ENCODE peak calls at places on chromosomes 13 and 19, in five cellular contexts. C, V, E, H and M are unnamed samples.

GRCh38 chr13:72163671-72164070 is 296.7 kb upstream of the DACH1 start:
- DNase-seq in E (no peak), C (no peak), H (no peak), V (no peak), M (no peak)

GRCh38 chr19:30999726-31000125 is 349.5 kb downstream of the TSHZ3 start:
- DNase-seq in E (peak; percentile 28), H (no peak), C (no peak), V (no peak), M (no peak)

GRCh38 chr19:1829958-1830357 is 17.9 kb upstream of the ATP8B3 start:
- DNase-seq in C (no peak), E (no peak), H (no peak), V (no peak), M (no peak)

GRCh38 chr19:49205114-49205513 is 47.5 kb downstream of the TRPM4 start:
- DNase-seq in V (no peak), H (no peak), E (no peak), C (no peak), M (no peak)

GRCh38 chr13:102236830-102237621 is 164.8 kb downstream of the FGF14 start:
- DNase-seq in V (no peak), H (no peak), C (no peak), E (no peak), M (peak; percentile 57)

GRCh38 chr13:20902438-20903163 is at the start of gene XPO4:
- DNase-seq in H (peak; percentile 88), C (peak; percentile 88), E (peak; percentile 66), V (peak; percentile 93), M (peak; percentile 90)

GRCh38 chr13:32261567-32261966 is 53.6 kb downstream of the ZAR1L start:
- DNase-seq in V (peak; percentile 26), H (peak; percentile 97), E (peak; percentile 91), C (peak; percentile 88), M (no peak)

GRCh38 chr19:44587863-44588752 is 25.3 kb upstream of the IGSF23 start:
- DNase-seq in C (no peak), E (peak; percentile 96), H (peak; percentile 85), V (no peak), M (no peak)

GRCh38 chr13:35936579-35936978 is 194.6 kb downstream of the DCLK1 start:
- DNase-seq in E (no peak), H (no peak), C (no peak), V (no peak), M (no peak)

GRCh38 chr19:1668048-1668338 is 15.6 kb upstream of the TCF3 start:
- DNase-seq in C (no peak), H (no peak), E (no peak), V (no peak), M (no peak)

DNA sequence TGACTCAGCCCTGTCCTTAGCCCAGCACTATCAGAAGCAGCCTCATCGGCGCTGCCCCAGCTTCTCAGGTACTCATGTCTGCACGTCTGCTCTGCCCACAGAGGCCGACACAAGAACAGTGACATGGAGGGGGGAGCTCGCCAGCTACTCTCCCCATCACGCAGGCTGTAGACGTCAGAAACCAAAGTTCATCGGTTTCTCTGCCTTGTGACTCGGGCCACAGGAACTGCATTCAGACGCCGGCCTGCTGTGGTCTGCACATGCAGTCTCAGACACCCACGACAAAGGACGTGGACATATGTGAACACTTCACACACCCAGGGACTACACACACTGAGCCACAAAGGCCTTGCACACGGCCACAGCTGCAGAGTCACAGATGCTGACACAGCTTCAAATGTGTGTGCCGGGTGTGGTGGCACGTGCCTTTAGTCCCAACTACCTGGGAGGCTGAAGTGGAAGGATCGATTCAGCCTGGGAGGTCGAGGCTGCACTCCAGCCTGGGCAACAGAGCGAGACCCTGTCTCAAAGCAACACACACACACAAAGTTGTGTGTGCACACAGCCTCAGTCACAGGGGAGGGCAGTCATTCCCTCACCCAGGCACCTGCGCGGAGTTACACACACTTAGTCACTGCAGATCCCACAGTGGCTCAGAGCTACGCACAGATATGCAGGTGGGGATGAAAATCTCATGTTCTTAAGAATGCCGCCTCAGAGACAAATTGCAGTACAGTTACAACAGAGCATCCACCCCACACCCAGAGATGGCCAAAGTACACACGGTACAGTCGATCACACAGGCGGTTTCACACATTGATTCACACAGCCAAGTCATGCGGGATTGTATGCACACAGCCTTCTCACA is 4.9 kb upstream of the ZFP36 start:
- DNase-seq in C (peak; percentile 89), E (peak; percentile 77), V (no peak), H (peak; percentile 79), M (no peak)
- TF ChIP-seq CTCF in C (no peak), E (no peak), V (no peak), H (no peak), M (no peak)

GRCh38 chr19:3950871-3951861 is 18.3 kb downstream of the NMRK2 start:
- DNase-seq in E (no peak), C (peak; percentile 69), V (peak; percentile 56), H (no peak), M (peak; percentile 70)
- TF ChIP-seq CTCF in E (no peak), C (no peak), V (no peak), H (no peak), M (no peak)

DNA sequence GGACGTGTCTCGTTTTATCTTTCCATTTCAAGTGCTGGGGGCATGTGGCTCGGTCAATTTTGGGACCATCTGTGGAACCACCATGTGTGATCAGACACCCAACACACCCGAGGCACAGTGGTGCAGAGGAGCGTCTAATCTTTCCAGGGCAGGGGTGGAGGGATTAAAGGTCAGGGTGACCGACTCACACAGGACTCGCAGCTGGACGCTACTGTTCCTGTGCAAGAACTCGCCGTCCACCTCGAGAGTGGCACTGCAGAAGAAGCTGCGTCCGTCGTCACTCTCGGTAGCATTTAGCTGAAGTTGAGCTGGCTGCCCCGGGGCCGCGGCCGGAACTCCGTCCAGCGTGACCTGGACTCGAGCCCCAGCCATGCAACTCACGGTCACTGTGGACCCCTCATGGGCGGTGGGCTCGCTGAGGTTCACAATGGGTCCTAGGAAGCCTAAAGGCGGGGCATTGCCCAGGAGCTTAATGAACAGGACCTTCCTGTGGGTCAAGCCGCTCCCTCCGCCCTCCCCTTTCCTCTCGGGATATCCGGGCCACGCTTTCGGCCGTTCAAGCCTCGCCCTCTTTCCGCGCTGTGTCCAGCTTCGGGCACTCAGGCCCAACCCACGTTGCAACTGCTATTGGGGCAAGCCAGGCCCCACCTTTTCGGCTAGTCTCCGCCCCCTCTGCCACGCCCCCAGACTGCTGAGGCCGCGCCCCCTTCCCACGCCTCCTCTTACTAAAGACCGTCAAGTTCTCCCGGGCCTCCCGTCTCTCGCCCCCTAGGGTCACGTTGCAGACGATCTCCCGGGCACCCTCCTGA is 1.2 kb upstream of the RAVER1 start:
- DNase-seq in E (peak; percentile 93), V (peak; percentile 96), H (peak; percentile 98), C (peak; percentile 98), M (peak; percentile 89)
- TF ChIP-seq CTCF in E (peak; percentile 7), V (peak; percentile 21), H (no peak), C (no peak), M (no peak)

GRCh38 chr19:42022616-42023015 is 28.6 kb upstream of the ATP1A3 start:
- DNase-seq in H (no peak), C (no peak), E (no peak), V (peak; percentile 39), M (no peak)

GRCh38 chr19:42021185-42021584 is 27.2 kb upstream of the ATP1A3 start:
- DNase-seq in V (no peak), C (no peak), E (no peak), H (no peak), M (no peak)

GRCh38 chr19:42023943-42024260 is 29.9 kb upstream of the ATP1A3 start:
- DNase-seq in C (no peak), V (no peak), H (no peak), E (no peak), M (no peak)

GRCh38 chr19:42024622-42025111 is 30.6 kb upstream of the ATP1A3 start:
- DNase-seq in C (no peak), E (peak; percentile 66), H (peak; percentile 66), V (peak; percentile 40), M (no peak)

GRCh38 chr19:42023121-42023942 is 29.3 kb upstream of the ATP1A3 start:
- DNase-seq in C (no peak), E (no peak), H (peak; percentile 10), V (peak; percentile 29), M (peak; percentile 59)
- TF ChIP-seq CTCF in C (no peak), E (no peak), H (peak; percentile 54), V (peak; percentile 49), M (peak; percentile 32)

GRCh38 chr19:35330475-35330874 is 1.5 kb downstream of the CD22 start:
- DNase-seq in C (no peak), H (no peak), V (no peak), E (no peak), M (no peak)

GRCh38 chr19:35328851-35329285 is at the start of gene CD22:
- DNase-seq in V (no peak), H (no peak), C (no peak), E (no peak), M (no peak)

GRCh38 chr19:35331551-35332214 is 2.7 kb downstream of the CD22 start:
- DNase-seq in V (no peak), C (no peak), E (no peak), H (no peak), M (no peak)

GRCh38 chr19:35329323-35329722 is 336 bp downstream of the CD22 start:
- DNase-seq in C (no peak), E (no peak), H (no peak), V (no peak), M (no peak)

DNA sequence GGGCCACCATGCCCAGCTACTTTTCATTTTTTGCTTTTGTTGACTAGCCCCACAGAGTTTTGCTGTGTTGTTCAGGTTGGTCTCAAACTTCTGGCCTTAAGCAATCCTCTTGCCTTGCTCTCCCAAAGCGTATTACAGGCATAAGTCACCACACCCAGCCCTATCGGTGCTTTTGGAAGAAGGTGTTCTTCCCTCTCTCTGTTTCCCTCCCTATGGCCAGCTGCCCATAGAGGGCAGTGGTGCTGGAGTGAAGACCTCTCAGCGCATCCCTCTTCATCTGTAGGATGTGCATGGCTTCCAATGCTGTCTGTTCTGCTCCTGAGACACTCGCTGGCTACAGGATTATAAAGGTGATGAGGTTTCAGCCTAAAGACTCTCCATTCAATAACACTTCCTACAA is 1.3 kb upstream of the CD22 start:
- DNase-seq in E (no peak), H (no peak), C (no peak), V (no peak), M (no peak)
- TF ChIP-seq CTCF in E (no peak), H (no peak), C (no peak), V (peak; percentile 30), M (no peak)

GRCh38 chr13:84867246-84867645 is 932.0 kb downstream of the SLITRK6 start:
- DNase-seq in E (no peak), C (no peak), V (no peak), H (no peak), M (no peak)

GRCh38 chr13:84873951-84874350 is 925.3 kb downstream of the SLITRK6 start:
- DNase-seq in C (no peak), H (no peak), V (no peak), E (no peak), M (no peak)

GRCh38 chr13:84864341-84864740 is 934.9 kb downstream of the SLITRK6 start:
- DNase-seq in H (no peak), C (no peak), E (no peak), V (no peak), M (no peak)

GRCh38 chr13:84870190-84870589 is 929.0 kb downstream of the SLITRK6 start:
- DNase-seq in C (no peak), E (no peak), V (no peak), H (no peak), M (no peak)
- TF ChIP-seq CTCF in C (no peak), E (no peak), V (no peak), H (no peak), M (no peak)

GRCh38 chr19:35015576-35016351 is 14.5 kb upstream of the SCN1B start:
- DNase-seq in C (no peak), V (no peak), H (peak; percentile 20), E (no peak), M (no peak)
- TF ChIP-seq CTCF in C (no peak), V (no peak), H (no peak), E (no peak), M (no peak)